ENCODE peak calls at places on chromosomes 12 and 14, in five cellular contexts. M is HFF-Myc, E is mesothelial cell of epicardium, N is tibial artery, G is neural crest cell. Y is an unnamed sample.

GRCh38 chr14:65940056-65940735 is 527.7 kb downstream of the FUT8 start:
- DNase-seq in E (no peak), G (peak), N (no peak), M (peak), Y (no peak)

GRCh38 chr12:12425616-12426015 is 68.7 kb downstream of the BORCS5 start:
- DNase-seq in M (no peak), E (no peak), N (no peak), G (no peak), Y (no peak)

GRCh38 chr12:107330901-107331431 is 237.6 kb upstream of the CRY1 start:
- DNase-seq in M (no peak), G (no peak), N (no peak), E (no peak), Y (no peak)

GRCh38 chr12:19227880-19228210 is 98.3 kb downstream of the PLEKHA5 start:
- DNase-seq in E (no peak), M (no peak), N (no peak), G (no peak), Y (no peak)

GRCh38 chr14:68819260-68819691 is 26.4 kb upstream of the ZFP36L1 start:
- DNase-seq in G (no peak), E (no peak), N (no peak), M (no peak), Y (no peak)

GRCh38 chr14:92704036-92704804 is 44.2 kb downstream of the LGMN start:
- DNase-seq in M (no peak), N (peak), G (no peak), E (no peak), Y (no peak)

GRCh38 chr12:130436741-130437501 is 99.2 kb downstream of the PIWIL1 start:
- DNase-seq in G (no peak), N (no peak), M (no peak), E (no peak), Y (no peak)

GRCh38 chr14:103879118-103879569 is 31.8 kb upstream of the PPP1R13B start:
- DNase-seq in M (no peak), N (no peak), E (no peak), G (no peak), Y (no peak)

GRCh38 chr12:26113194-26113654 is 11.6 kb downstream of the BHLHE41 start:
- DNase-seq in N (peak), M (no peak), E (no peak), G (no peak), Y (no peak)

GRCh38 chr14:35140718-35141581 is 18.6 kb downstream of the PRORP start:
- DNase-seq in M (no peak), G (no peak), N (no peak), E (no peak), Y (no peak)

GRCh38 chr14:77139540-77140342 is 1.9 kb downstream of the ZDHHC22 start:
- DNase-seq in E (no peak), G (peak), N (no peak), M (no peak), Y (peak)

GRCh38 chr14:77140343-77140936 is 1.2 kb downstream of the ZDHHC22 start:
- DNase-seq in E (no peak), M (no peak), G (peak), N (no peak), Y (no peak)

GRCh38 chr14:77142289-77142814 is 761 bp upstream of the ZDHHC22 start:
- DNase-seq in G (no peak), E (no peak), N (no peak), M (no peak), Y (no peak)

GRCh38 chr14:77141592-77142288 is at the start of gene ZDHHC22:
- DNase-seq in E (no peak), N (no peak), G (no peak), M (no peak), Y (no peak)

DNA sequence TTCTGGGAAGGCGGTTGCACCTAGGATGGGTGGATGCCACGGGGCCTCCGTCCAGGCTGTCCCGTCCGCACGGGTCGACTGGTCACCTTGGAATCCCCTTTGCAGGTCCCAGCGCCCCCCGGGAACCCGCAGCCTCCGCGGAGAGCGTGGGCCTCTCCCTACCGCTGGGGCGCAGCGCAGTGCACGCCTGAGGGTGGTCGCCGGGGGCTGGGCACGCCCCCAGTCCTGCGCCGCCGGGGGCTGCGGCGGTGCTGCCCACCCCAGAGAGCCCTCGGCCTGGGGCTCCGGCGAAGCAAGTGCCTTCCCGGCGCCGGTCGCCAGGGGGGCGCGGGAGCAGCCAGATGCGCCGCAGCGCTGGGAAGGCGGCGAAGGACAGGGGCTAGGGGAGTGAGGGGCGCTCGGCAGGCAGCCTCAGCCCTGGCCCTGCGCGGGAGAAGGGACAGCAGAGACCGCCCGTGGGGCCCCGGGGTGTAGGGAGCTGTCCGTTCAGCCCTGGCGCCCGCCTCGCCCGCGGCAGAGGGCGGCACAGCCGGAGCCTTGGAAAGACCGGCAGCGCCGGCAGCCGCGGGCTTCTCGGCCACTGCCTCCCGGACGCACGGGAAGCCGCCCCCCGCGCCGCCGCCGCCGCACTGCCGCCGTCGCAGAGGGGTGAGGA is 527 bp downstream of the ZDHHC22 start:
- DNase-seq in E (peak), M (no peak), G (peak), N (no peak), Y (peak)
- TF ChIP-seq CTCF in E (peak), M (peak), G (peak), N (peak), Y (peak)

DNA sequence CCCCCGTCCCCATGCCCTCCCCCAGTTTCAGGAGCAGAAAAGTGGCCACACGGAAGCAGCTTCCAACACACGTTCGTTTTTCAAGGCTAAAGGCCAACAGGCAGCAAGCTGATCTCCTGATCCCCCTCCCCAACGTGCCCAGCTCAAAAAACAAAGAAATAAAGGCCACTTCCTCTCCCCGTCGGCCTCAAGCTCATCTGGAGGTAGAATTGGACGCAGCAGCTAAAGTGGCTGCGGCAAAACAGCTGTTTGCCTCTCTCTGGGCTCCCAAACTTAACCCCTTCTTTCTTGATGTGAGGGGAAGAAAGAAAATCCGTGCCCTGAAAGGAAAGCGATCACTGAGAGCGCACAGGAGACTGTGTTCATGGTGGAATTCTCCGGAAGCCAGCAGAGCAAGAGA is 66.3 kb downstream of the SCARB1 start:
- DNase-seq in N (no peak), E (no peak), G (no peak), M (no peak), Y (no peak)
- TF ChIP-seq CTCF in N (no peak), E (no peak), G (no peak), M (no peak), Y (no peak)

GRCh38 chr12:6827982-6828670 is at the start of gene P3H3:
- DNase-seq in M (no peak), G (peak), E (no peak), N (no peak), Y (no peak)

GRCh38 chr12:6831021-6831420 is 2.8 kb downstream of the P3H3 start:
- DNase-seq in M (no peak), G (no peak), E (no peak), N (no peak), Y (no peak)

GRCh38 chr12:6830286-6830892 is 2.2 kb downstream of the P3H3 start:
- DNase-seq in M (no peak), N (no peak), E (no peak), G (no peak), Y (no peak)

GRCh38 chr12:6828671-6829531 is 694 bp downstream of the P3H3 start:
- DNase-seq in G (no peak), E (no peak), N (peak), M (no peak), Y (no peak)

DNA sequence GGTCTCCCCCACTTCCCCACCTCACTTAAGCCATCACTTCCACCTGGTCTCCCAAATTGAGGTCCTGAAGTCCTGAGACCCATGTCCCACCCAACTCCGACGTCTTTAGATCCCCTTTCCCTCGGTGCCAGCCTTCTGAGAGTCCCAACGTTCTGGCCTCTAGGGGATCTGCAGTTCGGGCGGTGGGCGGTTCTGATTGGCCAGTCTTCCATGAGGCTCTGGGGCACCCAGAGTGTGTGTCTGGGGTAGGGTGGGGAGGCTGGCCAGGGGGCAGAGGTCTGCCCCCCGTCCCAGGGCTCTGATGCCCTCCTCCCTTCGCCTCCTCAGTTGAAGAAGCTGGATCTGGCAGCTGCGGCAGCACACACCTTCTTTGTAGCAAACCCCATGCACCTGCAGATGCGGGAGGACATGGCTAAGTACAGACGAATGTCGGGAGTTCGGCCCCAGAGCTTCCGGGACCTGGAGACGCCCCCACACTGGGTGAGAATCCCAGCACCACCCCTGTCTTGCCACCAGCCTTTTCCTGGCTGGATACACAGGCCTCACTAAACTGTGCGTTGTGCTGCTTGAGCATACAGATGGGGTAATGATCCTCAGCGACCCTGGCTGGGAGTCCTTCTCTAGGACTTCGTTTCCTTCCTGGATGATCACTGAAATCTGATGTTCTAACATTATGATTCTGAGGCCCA is 1.5 kb downstream of the P3H3 start:
- DNase-seq in M (no peak), G (no peak), E (no peak), N (no peak), Y (no peak)
- TF ChIP-seq CTCF in M (peak), G (peak), E (no peak), N (no peak), Y (peak)

GRCh38 chr12:55495490-55495889 is 3.3 kb downstream of the OR6C68 start:
- DNase-seq in E (no peak), M (no peak), N (no peak), G (no peak), Y (no peak)

GRCh38 chr12:55492078-55492477 is at the start of gene OR6C68:
- DNase-seq in G (no peak), E (no peak), M (no peak), N (no peak), Y (no peak)
- TF ChIP-seq CTCF in G (no peak), E (no peak), M (no peak), N (no peak), Y (no peak)

GRCh38 chr12:110846615-110847566 is at the start of gene CCDC63:
- DNase-seq in E (peak), M (no peak), N (peak), G (peak), Y (peak)
- TF ChIP-seq CTCF in E (no peak), M (peak), N (peak), G (peak), Y (peak)

GRCh38 chr14:46651526-46652144 is at the start of gene RPL10L:
- DNase-seq in E (no peak), N (no peak), G (no peak), M (no peak), Y (no peak)
- TF ChIP-seq CTCF in E (no peak), N (no peak), G (peak), M (no peak), Y (no peak)

Y was measured in progenitor cell of endocrine pancreas.